ENCODE peak calls at places on chromosomes 4 and X, in four cellular contexts. F, S, Y and O are unnamed samples.

GRCh38 chr4:53489279-53489889 is 101.9 kb downstream of the LNX1 start:
- DNase-seq in Y (no peak), F (no peak), S (no peak), O (no peak)

GRCh38 chrX:123814343-123814742 is 45.5 kb upstream of the XIAP start:
- DNase-seq in F (no peak), Y (no peak), S (no peak), O (no peak)

GRCh38 chr4:5706486-5707290 is 1.7 kb downstream of the EVC2 start:
- DNase-seq in Y (no peak), F (no peak), S (no peak), O (no peak)

GRCh38 chr4:107862658-107863057 is 37.9 kb downstream of the SGMS2 start:
- DNase-seq in F (no peak), Y (no peak), S (peak; percentile 25), O (peak; percentile 55)

GRCh38 chrX:143634701-143635442 is 1.0 kb downstream of the SLITRK4 start:
- DNase-seq in Y (no peak), S (no peak), F (no peak), O (no peak)

GRCh38 chr4:151022586-151022985 is 7.5 kb upstream of the LRBA start:
- DNase-seq in Y (no peak), F (no peak), S (no peak), O (no peak)

GRCh38 chr4:15004701-15005301 is 2.5 kb downstream of the CPEB2 start:
- DNase-seq in S (peak; percentile 88), Y (peak; percentile 39), F (peak; percentile 72), O (peak; percentile 60)

GRCh38 chr4:146288188-146288587 is 73.8 kb downstream of the REELD1 start:
- DNase-seq in F (no peak), S (no peak), Y (no peak), O (no peak)

GRCh38 chr4:182809417-182810102 is 107.6 kb downstream of the DCTD start:
- DNase-seq in F (no peak), S (no peak), Y (no peak), O (no peak)

GRCh38 chrX:103817502-103817901 is 14.6 kb downstream of the RAB9B start:
- DNase-seq in Y (no peak), F (peak; percentile 91), S (peak; percentile 41), O (no peak)

GRCh38 chr4:77564231-77564630 is 41.4 kb upstream of the CXCL13 start:
- DNase-seq in S (peak; percentile 25), F (no peak), Y (no peak), O (no peak)

GRCh38 chrX:148588649-148589310 is 88.4 kb downstream of the AFF2 start:
- DNase-seq in F (peak; percentile 62), Y (no peak), S (no peak), O (peak; percentile 13)

GRCh38 chrX:49190783-49191032 is 4.5 kb upstream of the PRICKLE3 start:
- DNase-seq in F (no peak), S (no peak), Y (no peak), O (no peak)

GRCh38 chr4:163343604-163344146 is at the start of gene NPY5R:
- DNase-seq in Y (no peak), F (no peak), S (no peak), O (no peak)

GRCh38 chr4:113109106-113109740 is 59.8 kb downstream of the ANK2 start:
- DNase-seq in Y (no peak), S (no peak), F (no peak), O (no peak)

GRCh38 chr4:87707279-87707918 is 57.3 kb downstream of the DMP1 start:
- DNase-seq in F (no peak), S (no peak), Y (no peak), O (no peak)

GRCh38 chr4:120918788-120919187 is 3.7 kb downstream of the PRDM5 start:
- DNase-seq in Y (no peak), S (peak; percentile 30), F (no peak), O (peak; percentile 27)

GRCh38 chrX:7139202-7140081 is 8.1 kb upstream of the STS start:
- DNase-seq in Y (no peak), S (no peak), F (no peak), O (peak; percentile 77)

GRCh38 chrX:48831909-48832291 is 3.5 kb downstream of the PCSK1N start:
- DNase-seq in Y (no peak), S (no peak), F (no peak), O (no peak)

GRCh38 chr4:143626134-143626859 is 74.2 kb downstream of the FREM3 start:
- DNase-seq in F (no peak), Y (no peak), S (peak; percentile 29), O (peak; percentile 38)

GRCh38 chr4:124253080-124253479 is 459.5 kb downstream of the ANKRD50 start:
- DNase-seq in F (no peak), Y (no peak), S (no peak), O (no peak)

GRCh38 chr4:60033826-60034225 is 1166.3 kb upstream of the ADGRL3 start:
- DNase-seq in F (no peak), S (no peak), Y (no peak), O (no peak)

GRCh38 chrX:426881-427280 is 40.2 kb upstream of the PPP2R3B start:
- DNase-seq in S (no peak), Y (no peak), F (no peak), O (no peak)

GRCh38 chrX:9163153-9163790 is 129.3 kb upstream of the FAM9B start:
- DNase-seq in F (no peak), Y (no peak), S (no peak), O (peak; percentile 40)

GRCh38 chr4:107299646-107300045 is 263.5 kb upstream of the DKK2 start:
- DNase-seq in S (no peak), Y (no peak), F (no peak), O (peak; percentile 79)

GRCh38 chrX:131671714-131672113 is 127.8 kb downstream of the OR13H1 start:
- DNase-seq in S (no peak), Y (no peak), F (no peak), O (no peak)

GRCh38 chr4:38757945-38758344 is 24.8 kb downstream of the TLR10 start:
- DNase-seq in F (peak; percentile 75), S (no peak), Y (no peak), O (no peak)
- H3K9ac ChIP-seq in F (no peak overlapping the region), S (no peak overlapping the region), Y (no peak overlapping the region), O (no peak overlapping the region)

GRCh38 chr4:6929735-6930464 is 20.3 kb downstream of the TBC1D14 start:
- DNase-seq in S (peak; percentile 75), F (no peak), Y (no peak), O (no peak)
- H3K4me1 ChIP-seq in S (peaks cover 42% of the 10 kb centered on the region), F (no peaks in the 10 kb centered on the region), Y (peaks cover 16% of the 10 kb centered on the region), O (peaks cover 5% of the 10 kb centered on the region)

GRCh38 chr4:52199574-52200338 is 148.7 kb downstream of the SPATA18 start:
- DNase-seq in S (no peak), Y (no peak), F (no peak), O (peak; percentile 1)

GRCh38 chr4:52201705-52202104 is 150.6 kb downstream of the SPATA18 start:
- DNase-seq in F (no peak), Y (no peak), S (no peak), O (no peak)

GRCh38 chr4:52198356-52198755 is 147.3 kb downstream of the SPATA18 start:
- DNase-seq in Y (no peak), S (no peak), F (no peak), O (no peak)

GRCh38 chr4:52202251-52202779 is 151.2 kb downstream of the SPATA18 start:
- DNase-seq in Y (peak; percentile 46), S (no peak), F (no peak), O (no peak)

DNA sequence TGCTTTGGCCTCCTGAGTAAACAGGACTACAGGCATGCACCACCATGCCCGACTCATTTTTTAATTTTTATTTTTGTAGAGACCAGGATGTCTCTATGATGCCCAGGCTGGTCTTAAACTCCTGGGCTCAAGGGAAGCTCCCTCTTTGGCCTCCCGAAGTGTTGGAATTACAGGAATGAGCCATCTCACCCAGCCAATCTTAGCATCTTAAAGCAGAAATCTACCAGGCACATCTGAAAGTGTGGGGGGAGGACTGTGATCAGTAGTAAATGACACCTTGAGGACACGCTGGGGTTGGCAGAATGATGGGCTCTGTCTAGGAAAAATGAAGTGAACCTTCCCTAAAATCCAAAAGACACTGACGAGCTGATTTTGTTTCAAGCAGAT is 149.2 kb downstream of the SPATA18 start:
- DNase-seq in F (no peak), S (no peak), Y (no peak), O (no peak)
- H3K9ac ChIP-seq in F (no peak overlapping the region), S (no peak overlapping the region), Y (no peak overlapping the region), O (no peak overlapping the region)

DNA sequence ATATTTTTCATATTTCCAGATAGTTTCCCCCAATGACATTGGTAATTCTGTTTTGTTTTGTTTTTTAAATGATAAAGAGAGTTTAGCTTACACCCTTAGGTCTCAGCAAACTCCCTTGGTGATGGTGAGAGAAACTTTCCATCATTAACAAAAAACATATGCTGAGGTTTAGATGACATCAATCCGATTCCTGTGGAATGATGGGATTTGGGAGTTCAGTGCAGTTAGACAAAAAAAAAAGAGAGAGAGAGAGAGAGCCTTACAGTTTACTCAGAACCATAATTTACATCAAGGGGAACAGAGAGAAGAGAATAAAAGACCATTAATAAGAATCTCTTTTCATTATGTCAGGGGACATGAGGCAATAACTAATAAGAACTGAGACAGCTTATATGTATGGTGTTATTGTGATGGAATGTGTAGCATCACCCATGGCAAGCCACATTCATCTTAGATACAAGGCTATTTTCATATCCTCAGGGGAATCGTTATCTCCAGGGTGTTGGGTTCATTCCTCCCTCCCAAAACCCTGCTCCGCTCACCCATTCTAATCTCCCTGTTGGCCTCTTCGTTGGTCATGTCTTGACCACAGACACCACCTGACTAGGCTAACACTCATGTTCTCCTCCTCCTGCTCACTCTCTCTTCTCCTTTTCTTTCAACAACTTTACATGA is 175.7 kb upstream of the MXRA5 start:
- DNase-seq in F (no peak), S (no peak), Y (no peak), O (peak; percentile 92)
- H3K4me1 ChIP-seq in F (no peaks in the 10 kb centered on the region), S (no peaks in the 10 kb centered on the region), Y (no peaks in the 10 kb centered on the region), O (peaks cover 21% of the 10 kb centered on the region)

DNA sequence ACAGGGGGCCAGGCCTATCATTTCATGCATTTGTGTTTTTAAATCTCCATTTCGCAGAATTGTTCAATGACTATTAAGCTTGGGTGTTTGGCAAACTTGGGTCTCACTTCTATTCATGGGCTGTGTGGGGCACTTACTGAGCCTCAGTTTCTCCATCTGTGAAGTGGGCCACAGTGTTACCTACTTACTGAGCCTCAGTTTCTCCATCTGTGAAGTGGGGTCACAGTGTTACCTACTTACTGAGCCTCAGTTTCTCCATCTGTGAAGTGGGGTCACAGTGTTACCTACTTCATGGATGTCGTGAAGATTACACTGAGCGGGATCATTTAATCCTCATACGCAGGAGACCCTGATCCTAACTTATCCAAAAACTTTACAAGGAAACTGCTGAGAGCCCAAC is 115.1 kb upstream of the STX18 start:
- DNase-seq in F (no peak), Y (no peak), S (no peak), O (no peak)
- H3K9ac ChIP-seq in F (no peak overlapping the region), Y (no peak overlapping the region), S (no peak overlapping the region), O (no peak overlapping the region)

GRCh38 chr4:17068396-17068795 is 170.0 kb upstream of the LDB2 start:
- DNase-seq in Y (no peak), F (no peak), S (no peak), O (peak; percentile 58)

GRCh38 chr4:17066972-17067371 is 168.5 kb upstream of the LDB2 start:
- DNase-seq in S (no peak), Y (no peak), F (no peak), O (peak; percentile 92)

GRCh38 chr4:17066241-17066640 is 167.8 kb upstream of the LDB2 start:
- DNase-seq in Y (no peak), F (no peak), S (no peak), O (peak; percentile 32)

GRCh38 chr4:17065821-17066220 is 167.4 kb upstream of the LDB2 start:
- DNase-seq in S (no peak), F (no peak), Y (no peak), O (peak; percentile 21)

GRCh38 chr4:17068885-17069284 is 170.4 kb upstream of the LDB2 start:
- DNase-seq in F (no peak), S (no peak), Y (no peak), O (peak; percentile 28)
- H3K4me1 ChIP-seq in F (no peaks in the 10 kb centered on the region), S (no peaks in the 10 kb centered on the region), Y (no peaks in the 10 kb centered on the region), O (peaks cover 35% of the 10 kb centered on the region)

GRCh38 chr4:83013420-83013867 is 2.8 kb upstream of the LIN54 start:
- DNase-seq in S (no peak), F (peak; percentile 46), Y (no peak), O (no peak)
- H3K9ac ChIP-seq in S (peak overlapping the region; percentile 71), F (peak overlapping the region; percentile 77), Y (no peak overlapping the region), O (peak overlapping the region; percentile 86)